ENCODE peak calls at places on chromosomes 4 and X, in five cellular contexts. V is anterior cingulate cortex, Z is activated T-cell treated with anti-CD3 and anti-CD28 coated beads for 1 hour, K is fibroblast of lung, W is HT1080. E is an unnamed sample.
A peak's percentile ranks its signal among the peaks of the same experiment; 100 is the strongest.

GRCh38 chr4:108052511-108052910 is 62.8 kb downstream of the HADH start:
- DNase-seq in Z (no peak), K (no peak), W (no peak), V (no peak), E (no peak)

GRCh38 chr4:94926936-94927335 is 169.2 kb downstream of the BMPR1B start:
- DNase-seq in V (no peak), Z (no peak), K (no peak), W (no peak), E (no peak)

GRCh38 chr4:6402566-6403399 is 69.6 kb downstream of the PPP2R2C start:
- DNase-seq in W (no peak), K (no peak), V (no peak), Z (no peak), E (no peak)

GRCh38 chr4:16027114-16027513 is 56.7 kb downstream of the PROM1 start:
- DNase-seq in K (peak; percentile 32), W (no peak), V (no peak), Z (no peak), E (no peak)

GRCh38 chrX:41275661-41276609 is 58.0 kb upstream of the DDX3X start:
- DNase-seq in V (peak; percentile 60), Z (peak; percentile 45), K (peak; percentile 48), W (peak; percentile 8), E (peak; percentile 47)

GRCh38 chr4:96193061-96193460 is 353.2 kb downstream of the PDHA2 start:
- DNase-seq in Z (no peak), W (no peak), V (no peak), K (peak; percentile 8), E (no peak)

GRCh38 chr4:56147371-56147770 is 198.6 kb downstream of the CEP135 start:
- DNase-seq in Z (no peak), W (no peak), V (no peak), K (peak; percentile 45), E (no peak)

GRCh38 chr4:19429684-19430083 is 822.0 kb upstream of the SLIT2 start:
- DNase-seq in W (no peak), V (no peak), Z (no peak), K (no peak), E (no peak)

GRCh38 chr4:100906973-100907372 is 389.2 kb upstream of the EMCN start:
- DNase-seq in V (no peak), W (no peak), K (no peak), Z (no peak), E (no peak)

GRCh38 chr4:15913631-15913970 is 24.9 kb downstream of the FGFBP1 start:
- DNase-seq in Z (no peak), W (peak; percentile 93), V (no peak), K (peak; percentile 99), E (no peak)

GRCh38 chr4:147118523-147118922 is 172.9 kb upstream of the TTC29 start:
- DNase-seq in W (no peak), V (peak; percentile 23), Z (no peak), K (peak; percentile 65), E (no peak)

GRCh38 chrX:13383907-13384306 is 64.1 kb upstream of the ATXN3L start:
- DNase-seq in W (no peak), Z (no peak), K (no peak), V (no peak), E (no peak)

GRCh38 chrX:72243472-72243871 is 4.6 kb upstream of the ERCC6L start:
- DNase-seq in W (peak; percentile 38), V (no peak), Z (no peak), K (peak; percentile 67), E (no peak)

GRCh38 chr4:42315231-42315630 is 82.1 kb upstream of the SHISA3 start:
- DNase-seq in K (no peak), V (no peak), W (no peak), Z (no peak), E (no peak)

GRCh38 chrX:152632445-152633097 is 5.1 kb upstream of the GABRQ start:
- DNase-seq in V (no peak), W (peak; percentile 20), K (peak; percentile 15), Z (peak; percentile 1), E (no peak)

GRCh38 chr4:140472156-140472555 is 25.9 kb downstream of the MGAT4D start:
- DNase-seq in V (no peak), W (no peak), K (no peak), Z (no peak), E (no peak)

GRCh38 chr4:54217642-54218486 is 11.2 kb upstream of the PDGFRA start:
- DNase-seq in K (peak; percentile 70), V (peak; percentile 72), Z (peak; percentile 35), W (peak; percentile 80), E (peak; percentile 60)

GRCh38 chr4:181956502-181956901 is 286.7 kb upstream of the TENM3 start:
- DNase-seq in K (peak; percentile 42), W (no peak), Z (no peak), V (no peak), E (no peak)

GRCh38 chrX:71545364-71545763 is 12.5 kb downstream of the OGT start:
- DNase-seq in V (no peak), Z (no peak), K (no peak), W (no peak), E (no peak)

GRCh38 chr4:30821891-30822612 is 101.9 kb downstream of the PCDH7 start:
- DNase-seq in W (peak; percentile 75), Z (no peak), K (peak; percentile 96), V (no peak), E (no peak)

GRCh38 chr4:76950846-76951321 is 1.3 kb downstream of the SEPTIN11 start:
- DNase-seq in Z (no peak), W (no peak), V (no peak), K (peak; percentile 56), E (no peak)

GRCh38 chr4:42371306-42372063 is 25.8 kb upstream of the SHISA3 start:
- DNase-seq in Z (no peak), W (peak; percentile 40), K (peak; percentile 50), V (peak; percentile 28), E (peak; percentile 24)

GRCh38 chrX:68238568-68238967 is 194.7 kb downstream of the OPHN1 start:
- DNase-seq in K (no peak), Z (no peak), V (no peak), W (no peak), E (no peak)

GRCh38 chr4:22237155-22237751 is 278.6 kb downstream of the ADGRA3 start:
- DNase-seq in K (no peak), Z (peak; percentile 18), W (peak; percentile 27), V (no peak), E (peak; percentile 25)

GRCh38 chr4:54439831-54440243 is 210.7 kb downstream of the PDGFRA start:
- DNase-seq in V (peak; percentile 31), W (no peak), Z (no peak), K (peak; percentile 58), E (peak; percentile 82)

GRCh38 chr4:58649236-58649635 is 1539.1 kb upstream of the IGFBP7 start:
- DNase-seq in V (no peak), Z (no peak), K (no peak), W (no peak), E (no peak)

GRCh38 chr4:22356996-22357596 is 158.8 kb downstream of the ADGRA3 start:
- DNase-seq in V (no peak), K (peak; percentile 29), W (peak; percentile 58), Z (no peak), E (peak; percentile 40)

GRCh38 chrX:65196758-65197371 is 220.6 kb upstream of the ZC4H2 start:
- DNase-seq in W (peak; percentile 2), K (no peak), V (peak; percentile 1), Z (no peak), E (no peak)

GRCh38 chr4:103934178-103934789 is 214.5 kb upstream of the TACR3 start:
- DNase-seq in V (peak; percentile 37), Z (no peak), K (peak; percentile 17), W (peak; percentile 26), E (no peak)

GRCh38 chr4:104531390-104531789 is 36.7 kb upstream of the CXXC4 start:
- DNase-seq in W (no peak), V (peak; percentile 14), K (no peak), Z (no peak), E (no peak)